ENCODE peak calls at places on chromosomes 12 and 14, in four cellular contexts. I is IMR-90, Z is K562, U is GM12878. W is an unnamed sample.

GRCh38 chr12:19692091-19692490 is 252.8 kb downstream of the AEBP2 start:
- DNase-seq in U (no peak), Z (no peak), I (no peak), W (no peak)

GRCh38 chr14:24607081-24607480 is 2.4 kb downstream of the GZMH start:
- DNase-seq in Z (no peak), I (no peak), U (no peak), W (no peak)

GRCh38 chr14:103630364-103631108 is 1.5 kb downstream of the KLC1 start:
- DNase-seq in I (peak; percentile 31), Z (no peak), U (no peak), W (no peak)

GRCh38 chr12:29081101-29081500 is 68.0 kb upstream of the FAR2 start:
- DNase-seq in I (no peak), U (no peak), Z (no peak), W (no peak)

GRCh38 chr12:123152823-123153222 is 1.9 kb upstream of the PITPNM2 start:
- DNase-seq in Z (no peak), I (no peak), U (no peak), W (no peak)

GRCh38 chr14:96090441-96091148 is 51.4 kb downstream of the C14orf132 start:
- DNase-seq in I (peak; percentile 65), Z (no peak), U (no peak), W (no peak)

GRCh38 chr12:104702565-104703139 is 245.9 kb downstream of the CHST11 start:
- DNase-seq in Z (no peak), U (no peak), I (no peak), W (no peak)

GRCh38 chr12:3456809-3457208 is 34.2 kb upstream of the PRMT8 start:
- DNase-seq in I (no peak), U (no peak), Z (no peak), W (no peak)

GRCh38 chr12:130715150-130715995 is 726 bp downstream of the RIMBP2 start:
- DNase-seq in Z (no peak), I (no peak), U (no peak), W (no peak)

GRCh38 chr12:90152897-90153624 is 444.4 kb upstream of the ATP2B1 start:
- DNase-seq in Z (no peak), U (no peak), I (no peak), W (no peak)

GRCh38 chr12:119055977-119056376 is 74.6 kb downstream of the SRRM4 start:
- DNase-seq in I (no peak), Z (no peak), U (no peak), W (no peak)

GRCh38 chr12:103571286-103571685 is 15.8 kb upstream of the STAB2 start:
- DNase-seq in I (no peak), Z (no peak), U (no peak), W (no peak)

GRCh38 chr12:48358937-48359509 is 8.3 kb upstream of the ZNF641 start:
- DNase-seq in U (no peak), I (no peak), Z (no peak), W (no peak)

GRCh38 chr14:22819191-22819988 is 4.2 kb upstream of the SLC7A7 start:
- DNase-seq in I (peak; percentile 85), Z (no peak), U (no peak), W (no peak)

GRCh38 chr12:55725556-55725955 is 3.3 kb downstream of the CD63 start:
- DNase-seq in U (no peak), Z (no peak), I (no peak), W (no peak)

GRCh38 chr12:30827406-30828055 is 72.8 kb upstream of the CAPRIN2 start:
- DNase-seq in I (no peak), Z (no peak), U (no peak), W (no peak)

GRCh38 chr12:52311282-52311643 is 9.9 kb downstream of the KRT83 start:
- DNase-seq in Z (no peak), I (no peak), U (no peak), W (no peak)

GRCh38 chr14:68510201-68510600 is 282.7 kb downstream of the ZFP36L1 start:
- DNase-seq in I (peak; percentile 69), Z (no peak), U (no peak), W (no peak)

GRCh38 chr12:14931359-14931758 is 7.0 kb downstream of the ERP27 start:
- DNase-seq in I (no peak), Z (no peak), U (no peak), W (no peak)

GRCh38 chr14:66514206-66514605 is 6.3 kb downstream of the GPHN start:
- DNase-seq in I (no peak), Z (no peak), U (no peak), W (no peak)

GRCh38 chr14:99247091-99247729 is 24.8 kb downstream of the BCL11B start:
- DNase-seq in U (no peak), I (no peak), Z (no peak), W (no peak)

GRCh38 chr12:26863515-26863914 is 30.5 kb upstream of the ITPR2 start:
- DNase-seq in U (no peak), I (peak; percentile 13), Z (no peak), W (peak; percentile 18)

GRCh38 chr14:106657460-106657859 is 1131.1 kb downstream of the TMEM121 start:
- DNase-seq in I (no peak), U (no peak), Z (no peak), W (no peak)

GRCh38 chr14:29927596-29928341 is at the start of gene PRKD1:
- DNase-seq in Z (peak; percentile 32), I (peak; percentile 62), U (no peak), W (peak; percentile 65)

GRCh38 chr12:130163461-130164215 is 1.4 kb downstream of the FZD10 start:
- DNase-seq in Z (no peak), I (no peak), U (no peak), W (no peak)

GRCh38 chr14:61106627-61107147 is 125.6 kb downstream of the SLC38A6 start:
- DNase-seq in Z (no peak), U (no peak), I (no peak), W (no peak)

GRCh38 chr12:46371718-46372130 is 849 bp downstream of the SLC38A2 start:
- DNase-seq in I (peak; percentile 44), Z (peak; percentile 59), U (no peak), W (peak; percentile 56)

GRCh38 chr12:116601524-116601923 is 42.3 kb downstream of the MAP1LC3B2 start:
- DNase-seq in I (peak; percentile 46), U (no peak), Z (peak; percentile 58), W (no peak)

GRCh38 chr12:124347805-124348658 is 53.1 kb downstream of the RFLNA start:
- DNase-seq in I (no peak), Z (peak; percentile 12), U (no peak), W (no peak)

GRCh38 chr12:2682301-2683282 is 112.2 kb upstream of the FKBP4 start:
- DNase-seq in I (peak; percentile 54), U (no peak), Z (peak; percentile 17), W (peak; percentile 68)

GRCh38 chr14:31261859-31262739 is 54.5 kb upstream of the HECTD1 start:
- DNase-seq in I (peak; percentile 63), U (peak; percentile 37), Z (no peak), W (peak; percentile 43)
- TF ChIP-seq ELK1 in I (no peak), U (no peak), Z (no peak), W (no peak)

GRCh38 chr14:58915646-58916045 is 272.8 kb upstream of the DAAM1 start:
- DNase-seq in U (no peak), I (no peak), Z (no peak), W (no peak)

GRCh38 chr14:58920230-58920629 is 268.2 kb upstream of the DAAM1 start:
- DNase-seq in U (no peak), I (no peak), Z (no peak), W (no peak)

GRCh38 chr14:58919262-58919661 is 269.2 kb upstream of the DAAM1 start:
- DNase-seq in Z (no peak), U (peak; percentile 26), I (peak; percentile 31), W (no peak)

GRCh38 chr14:58914271-58914855 is 274.1 kb upstream of the DAAM1 start:
- DNase-seq in Z (no peak), I (no peak), U (no peak), W (no peak)

DNA sequence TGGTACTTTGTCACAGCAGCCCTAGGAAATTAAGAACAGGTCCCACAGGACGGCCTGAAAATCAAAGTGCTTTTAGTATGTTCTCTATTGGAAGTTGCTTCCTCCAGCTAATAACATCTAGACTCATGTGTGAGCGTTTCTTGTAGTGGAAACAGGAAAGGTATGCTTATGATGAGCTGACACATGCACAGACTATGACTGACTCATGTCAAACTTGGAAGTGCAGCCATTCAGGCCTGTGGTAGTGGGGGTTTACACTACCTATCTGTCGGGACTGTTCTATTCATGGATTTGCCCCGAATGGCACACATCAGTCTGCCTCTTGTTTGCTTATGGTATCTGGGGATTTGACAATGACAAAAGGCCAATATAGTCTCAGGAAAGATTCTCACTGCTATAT is 270.4 kb upstream of the DAAM1 start:
- DNase-seq in U (no peak), Z (no peak), I (peak; percentile 77), W (peak; percentile 10)
- TF ChIP-seq ELK1 in U (no peak), Z (no peak), I (no peak), W (no peak)

GRCh38 chr14:20661197-20661596 is 19.7 kb upstream of the OR6S1 start:
- DNase-seq in Z (no peak), U (no peak), I (no peak), W (no peak)

GRCh38 chr14:20667957-20668356 is 16.4 kb upstream of the RNASE4 start:
- DNase-seq in I (no peak), U (peak; percentile 85), Z (no peak), W (no peak)

GRCh38 chr14:20659813-20660395 is 18.4 kb upstream of the OR6S1 start:
- DNase-seq in U (no peak), Z (no peak), I (no peak), W (no peak)

GRCh38 chr14:20658246-20658645 is 16.8 kb upstream of the OR6S1 start:
- DNase-seq in Z (no peak), I (no peak), U (no peak), W (no peak)

DNA sequence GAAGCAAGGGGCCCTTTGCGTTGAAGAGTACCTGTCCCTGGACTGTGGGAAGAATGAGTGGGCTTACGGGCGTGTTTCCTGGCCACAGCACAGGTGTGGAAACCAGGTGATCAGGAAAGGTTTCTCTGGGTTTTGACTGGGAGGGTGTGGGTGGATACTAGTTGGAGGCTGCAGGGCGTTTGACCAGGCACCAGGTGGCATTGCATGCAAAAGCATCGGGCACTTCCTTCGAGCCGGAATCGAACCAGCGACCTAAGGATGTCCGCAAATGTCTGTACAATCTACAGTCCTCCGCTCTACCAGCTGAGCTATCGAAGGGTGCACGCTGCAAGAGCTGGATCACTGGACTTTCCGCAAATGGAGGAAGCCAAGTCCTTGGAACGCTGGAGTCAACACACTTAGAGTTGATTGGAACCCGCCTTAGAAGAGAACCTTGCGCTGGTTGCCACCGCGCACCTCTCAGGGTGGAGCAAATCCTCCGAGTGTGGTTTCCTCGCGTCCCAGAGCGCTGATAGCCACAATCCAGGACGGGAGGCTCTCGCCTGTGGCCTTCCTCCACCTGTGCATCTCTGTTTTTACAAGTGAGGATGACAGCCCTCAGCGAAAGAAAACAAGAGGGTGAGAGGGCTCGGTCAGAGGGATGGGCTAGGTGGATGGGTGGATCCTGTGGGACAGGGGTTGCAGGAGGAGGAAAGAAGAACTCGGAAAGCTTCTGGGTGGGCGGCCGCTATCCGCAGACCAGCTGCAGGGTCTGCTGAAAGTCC is 21.2 kb upstream of the RNASE4 start:
- DNase-seq in U (peak; percentile 88), Z (peak; percentile 81), I (peak; percentile 55), W (peak; percentile 99)
- TF ChIP-seq ELK1 in U (no peak), Z (no peak), I (no peak), W (no peak)

GRCh38 chr14:91573894-91574837 is 64.1 kb upstream of the PPP4R3A start:
- DNase-seq in Z (peak; percentile 31), U (peak; percentile 2), I (peak; percentile 25), W (peak; percentile 62)
- TF ChIP-seq ELK1 in Z (no peak), U (no peak), I (no peak), W (no peak)